ENCODE peak calls at places on chromosomes 7 and 10, in ten cellular contexts. H is RWPE2, K is esophagus squamous epithelium, O is upper lobe of left lung, X is testis, U is adrenal gland, T is psoas muscle, W is body of pancreas, M is fibroblast of lung, L is HCT116. Q is an unnamed sample. For H3K9me3, the result is how much of the 10 kb centered on the place peaks cover.

GRCh38 chr7:29915481-29916215 is 74.0 kb downstream of the SCRN1 start:
- DNase-seq in W (no peak), U (no peak), M (peak), O (no peak), X (peak), L (no peak), H (no peak), K (no peak), T (no peak), Q (no peak)

GRCh38 chr10:65670087-65670486 is 1255.7 kb upstream of the LRRTM3 start:
- DNase-seq in O (no peak), X (no peak), K (no peak), H (no peak), M (peak), T (no peak), W (no peak), U (no peak), L (no peak), Q (no peak)

GRCh38 chr10:22334414-22335203 is 10.7 kb upstream of the SPAG6 start:
- DNase-seq in U (peak), H (no peak), X (peak), T (peak), L (no peak), W (no peak), O (no peak), K (no peak), M (no peak), Q (no peak)

GRCh38 chr10:131924982-131925649 is 24.3 kb downstream of the PPP2R2D start:
- DNase-seq in X (no peak), U (no peak), L (no peak), K (no peak), W (no peak), O (no peak), H (no peak), M (no peak), T (no peak), Q (no peak)

GRCh38 chr10:34988397-34989067 is 101.6 kb downstream of the CUL2 start:
- DNase-seq in X (no peak), T (no peak), L (no peak), W (no peak), K (no peak), U (no peak), O (no peak), H (no peak), M (no peak), Q (no peak)

GRCh38 chr10:52906046-52906445 is 133.5 kb upstream of the MBL2 start:
- DNase-seq in L (no peak), O (no peak), T (no peak), M (no peak), K (no peak), U (no peak), X (no peak), W (no peak), H (no peak), Q (no peak)

GRCh38 chr10:90665905-90666662 is 191.8 kb downstream of the HTR7 start:
- DNase-seq in K (no peak), M (no peak), L (no peak), U (no peak), T (no peak), H (no peak), W (no peak), X (no peak), O (no peak), Q (no peak)

GRCh38 chr7:25028370-25028971 is 48.5 kb upstream of the OSBPL3 start:
- DNase-seq in U (no peak), H (peak), W (no peak), O (no peak), M (peak), X (no peak), K (no peak), L (no peak), T (no peak), Q (no peak)

GRCh38 chr7:25989140-25989705 is 162.8 kb upstream of the NFE2L3 start:
- DNase-seq in O (no peak), T (no peak), K (no peak), L (no peak), X (no peak), H (no peak), U (no peak), W (peak), M (no peak), Q (no peak)

GRCh38 chr7:7696458-7697119 is 21.8 kb downstream of the RPA3 start:
- DNase-seq in M (peak), T (no peak), W (peak), U (peak), X (no peak), H (no peak), K (no peak), O (no peak), L (peak), Q (no peak)

GRCh38 chr7:91314591-91315323 is 50.5 kb downstream of the FZD1 start:
- DNase-seq in U (no peak), L (no peak), W (no peak), X (no peak), M (no peak), K (no peak), T (no peak), H (no peak), O (no peak), Q (no peak)

GRCh38 chr7:92158660-92159575 is 20.0 kb downstream of the LRRD1 start:
- DNase-seq in U (no peak), H (no peak), M (peak), W (no peak), X (no peak), T (no peak), L (no peak), O (no peak), K (no peak), Q (no peak)

GRCh38 chr7:16027396-16027795 is 340.9 kb upstream of the MEOX2 start:
- DNase-seq in K (no peak), W (no peak), M (no peak), L (no peak), X (no peak), T (no peak), U (no peak), O (no peak), H (no peak), Q (no peak)

GRCh38 chr7:151336027-151336720 is 5.4 kb upstream of the NUB1 start:
- DNase-seq in T (no peak), X (no peak), W (no peak), M (peak), H (no peak), K (no peak), O (no peak), L (no peak), U (no peak), Q (no peak)

GRCh38 chr7:28112883-28113540 is 67.6 kb downstream of the JAZF1 start:
- DNase-seq in X (peak), O (peak), T (peak), H (no peak), W (peak), U (peak), M (no peak), K (no peak), L (no peak), Q (no peak)

GRCh38 chr7:6172331-6173295 is 99.8 kb downstream of the CYTH3 start:
- DNase-seq in X (no peak), O (no peak), U (peak), L (no peak), W (no peak), M (peak), H (no peak), K (no peak), T (no peak), Q (no peak)

GRCh38 chr10:121088524-121088923 is 237.4 kb downstream of the WDR11 start:
- DNase-seq in U (peak), W (no peak), H (no peak), K (no peak), O (peak), X (no peak), M (no peak), T (no peak), L (no peak), Q (no peak)

GRCh38 chr7:1121476-1121875 is 33.6 kb downstream of the GPER1 start:
- DNase-seq in O (no peak), U (no peak), K (no peak), W (no peak), T (no peak), H (no peak), M (no peak), X (no peak), L (no peak), Q (no peak)

GRCh38 chr7:95676691-95677090 is 80.4 kb upstream of the PDK4 start:
- DNase-seq in W (no peak), K (no peak), L (no peak), X (no peak), O (no peak), U (no peak), M (no peak), H (no peak), T (no peak), Q (no peak)

GRCh38 chr7:23237000-23237399 is 9.6 kb upstream of the GPNMB start:
- DNase-seq in X (no peak), T (no peak), K (no peak), M (no peak), L (no peak), U (no peak), H (no peak), W (no peak), O (no peak), Q (no peak)

GRCh38 chr7:136009488-136010079 is 32.4 kb upstream of the MTPN start:
- DNase-seq in U (no peak), M (peak), L (peak), T (no peak), O (no peak), W (no peak), K (no peak), H (no peak), X (no peak), Q (no peak)

GRCh38 chr7:47361746-47362215 is 220.1 kb downstream of the TNS3 start:
- DNase-seq in O (peak), W (peak), H (peak), T (no peak), K (no peak), U (no peak), M (peak), L (peak), X (no peak), Q (no peak)

GRCh38 chr7:114086906-114087651 is 168.3 kb upstream of the PPP1R3A start:
- DNase-seq in T (no peak), K (no peak), W (peak), L (no peak), O (peak), X (no peak), M (peak), H (no peak), U (peak), Q (no peak)

GRCh38 chr7:55493416-55493815 is 78.9 kb downstream of the VOPP1 start:
- DNase-seq in U (no peak), T (no peak), H (no peak), W (no peak), O (no peak), L (no peak), X (no peak), M (peak), K (no peak), Q (no peak)

GRCh38 chr10:126580873-126581647 is 89.4 kb downstream of the C10orf90 start:
- DNase-seq in K (no peak), U (no peak), T (no peak), O (no peak), W (no peak), X (no peak), H (no peak), M (no peak), L (no peak), Q (no peak)

GRCh38 chr10:24691113-24691512 is 32.6 kb downstream of the ARHGAP21 start:
- DNase-seq in T (no peak), O (no peak), H (no peak), W (no peak), L (no peak), U (no peak), K (no peak), M (no peak), X (no peak), Q (no peak)

GRCh38 chr7:21146642-21147423 is 281.1 kb upstream of the SP4 start:
- DNase-seq in L (no peak), K (no peak), H (no peak), T (no peak), X (peak), M (no peak), W (no peak), U (no peak), O (no peak), Q (no peak)

GRCh38 chr10:24603333-24603732 is 120.4 kb downstream of the ARHGAP21 start:
- DNase-seq in H (no peak), W (no peak), T (no peak), K (no peak), M (peak), O (no peak), X (no peak), L (no peak), U (peak), Q (no peak)

GRCh38 chr10:74888947-74889661 is 62.7 kb downstream of the KAT6B start:
- DNase-seq in O (no peak), X (no peak), L (peak), W (no peak), U (peak), T (no peak), M (no peak), H (no peak), K (no peak), Q (no peak)

GRCh38 chr10:14032406-14032998 is 298.2 kb downstream of the FRMD4A start:
- DNase-seq in O (no peak), M (peak), L (peak), K (no peak), T (no peak), W (no peak), H (no peak), X (peak), U (no peak), Q (peak)

GRCh38 chr7:48180981-48181380 is 9.7 kb downstream of the ABCA13 start:
- DNase-seq in O (no peak), U (no peak), M (peak), L (no peak), H (no peak), W (no peak), K (no peak), X (no peak), T (no peak), Q (no peak)

GRCh38 chr7:157874870-157875229 is 538.0 kb downstream of the DNAJB6 start:
- DNase-seq in O (no peak), L (no peak), W (no peak), M (no peak), K (no peak), H (no peak), T (no peak), U (no peak), X (no peak), Q (no peak)

GRCh38 chr7:16055263-16055976 is 365.9 kb downstream of the CRPPA start:
- DNase-seq in W (no peak), H (no peak), T (no peak), M (no peak), L (no peak), U (peak), K (no peak), X (no peak), O (no peak), Q (no peak)

GRCh38 chr10:93165367-93165766 is 91.7 kb downstream of the CYP26A1 start:
- DNase-seq in X (no peak), H (no peak), T (no peak), W (no peak), U (no peak), K (no peak), L (no peak), M (peak), O (no peak), Q (no peak)

GRCh38 chr10:91211675-91212074 is 8.8 kb upstream of the PCGF5 start:
- DNase-seq in K (no peak), M (no peak), X (no peak), H (no peak), O (no peak), T (no peak), U (no peak), L (no peak), W (no peak), Q (no peak)

GRCh38 chr7:17725761-17726160 is 214.5 kb downstream of the SNX13 start:
- DNase-seq in U (no peak), W (no peak), H (no peak), T (no peak), O (no peak), X (no peak), K (no peak), M (no peak), L (no peak), Q (no peak)

DNA sequence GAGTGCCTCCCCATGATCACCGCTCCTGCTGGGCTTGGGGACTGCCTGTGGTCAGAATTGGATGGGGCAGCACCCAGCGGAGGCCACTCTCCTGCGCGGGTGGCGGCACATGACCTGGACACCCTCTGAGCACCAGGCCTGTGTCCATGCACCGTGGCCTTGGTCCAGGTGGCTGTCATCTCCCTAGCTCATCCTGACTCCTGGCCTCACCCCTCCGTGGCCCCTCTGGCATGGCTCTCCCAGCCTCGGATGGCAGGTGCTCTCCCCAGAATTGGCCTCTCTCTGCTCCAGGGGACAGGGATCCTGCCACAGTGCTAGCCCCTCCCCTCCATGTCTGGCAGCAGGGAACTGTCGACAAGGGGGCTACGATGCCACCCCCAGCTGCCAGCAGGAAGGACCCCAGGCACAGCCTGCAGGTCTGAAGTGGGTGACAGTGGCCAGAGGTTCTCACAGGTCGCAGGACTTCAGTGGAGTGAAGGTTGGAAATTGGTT is 37.2 kb upstream of the BTBD16 start:
- DNase-seq in W (no peak), X (no peak), M (no peak), L (no peak), K (no peak), T (peak), H (no peak), O (no peak), U (no peak), Q (no peak)
- TF ChIP-seq CTCF in W (no peak), X (no peak), M (no peak), L (no peak), K (no peak), T (no peak), H (no peak), O (no peak), U (no peak), Q (no peak)

DNA sequence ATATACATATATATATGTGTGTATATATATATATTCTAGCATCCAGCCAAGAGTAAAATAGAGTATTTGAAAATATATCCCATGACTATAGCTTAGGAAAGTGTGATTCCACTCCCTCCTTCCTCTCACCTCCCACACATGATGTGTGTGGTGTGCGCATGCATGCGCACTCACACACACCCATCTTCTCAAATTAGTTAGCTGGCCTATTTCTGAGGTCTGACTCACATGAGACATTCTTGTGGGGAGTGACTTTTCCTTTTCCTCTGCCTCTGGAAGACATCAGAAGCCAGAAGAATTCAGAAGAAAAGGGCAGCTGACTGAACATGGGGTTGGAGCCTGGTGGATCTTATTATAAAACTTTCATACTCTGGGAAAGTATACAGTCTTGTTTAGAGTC is 793.5 kb upstream of the ZNF722 start:
- DNase-seq in M (no peak), U (no peak), H (no peak), T (no peak), X (no peak), K (no peak), W (no peak), L (no peak), O (no peak), Q (no peak)
- H3K9me3 ChIP-seq in M (under half), U (under half), H (under half), T (under half), X (under half), K (under half), W (under half), L (under half), O (under half), Q (under half)

DNA sequence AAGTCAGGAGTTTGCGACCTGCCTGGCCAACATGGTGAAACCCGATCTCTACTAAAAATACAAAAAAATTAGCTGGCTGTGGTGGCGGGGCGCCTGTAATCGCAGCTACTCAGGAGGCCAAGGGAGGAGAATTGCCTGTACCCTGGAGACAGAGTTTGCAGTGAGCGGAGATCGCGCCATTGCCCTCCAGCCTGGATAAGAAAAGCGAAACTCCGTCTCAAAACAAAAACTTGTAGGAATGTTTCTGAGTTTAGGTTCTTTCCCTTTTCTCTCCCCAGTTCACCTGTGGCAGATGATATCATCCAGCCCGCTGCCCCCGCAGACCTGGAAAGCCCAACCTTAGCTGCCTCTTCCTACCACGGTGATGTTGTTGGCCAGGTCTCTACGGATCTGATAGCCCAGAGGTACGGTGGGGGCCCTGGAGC is 138.8 kb upstream of the BTBD16 start:
- DNase-seq in L (no peak), H (no peak), T (no peak), X (no peak), M (no peak), U (no peak), W (no peak), O (no peak), K (no peak), Q (no peak)
- H3K27ac ChIP-seq in L (no peak), H (no peak), T (peak), X (no peak), M (no peak), U (no peak), W (no peak), O (peak), K (peak), Q (no peak)

DNA sequence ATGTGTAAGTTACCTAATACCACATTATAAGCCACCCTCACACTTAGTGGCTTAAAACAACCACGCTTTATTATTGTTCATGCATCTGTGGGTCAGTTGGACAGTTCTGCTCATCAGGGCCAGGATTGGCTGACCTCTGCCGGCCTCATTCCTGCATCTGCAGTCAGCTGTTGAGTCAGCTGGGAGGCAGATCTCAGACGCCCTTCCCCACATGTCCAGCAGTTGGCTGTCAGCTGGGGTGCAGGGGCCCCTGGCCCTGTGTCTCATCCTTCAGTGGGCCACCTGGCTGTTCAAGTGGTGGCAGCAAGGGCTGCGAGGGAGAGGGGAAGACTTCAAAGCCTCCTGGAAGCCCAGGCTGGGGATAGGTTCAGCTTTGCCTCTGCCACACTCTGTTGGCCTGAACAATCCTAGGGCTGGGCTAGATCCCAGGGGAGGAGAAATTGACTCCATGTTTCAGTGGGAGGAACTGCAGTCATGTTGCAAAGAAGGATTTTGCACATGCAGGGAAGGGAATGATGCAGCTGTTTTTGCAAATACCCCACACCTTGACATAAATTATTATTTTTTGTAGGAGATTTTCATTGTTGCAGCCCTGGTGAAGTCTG is 33.1 kb downstream of the TACR2 start:
- DNase-seq in H (no peak), U (peak), L (no peak), K (no peak), T (peak), O (no peak), W (no peak), X (peak), M (peak), Q (no peak)
- TF ChIP-seq CTCF in H (no peak), U (no peak), L (no peak), K (no peak), T (peak), O (no peak), W (no peak), X (no peak), M (peak), Q (no peak)